ENCODE peak calls at places on chromosomes 3 and 15, in eight cellular contexts. One of them, this sample, is unnamed.

GRCh38 chr3:38349684-38350359 is 3.2 kb downstream of the XYLB start:
- DNase-seq in CD4-positive, alpha-beta T cell: no peak
- DNase-seq in brain microvascular endothelial cell: peak
- DNase-seq in GM13977: no peak
- DNase-seq in HFF-Myc: no peak
- DNase-seq in GM12864: no peak
- DNase-seq in H1: no peak
- DNase-seq in body of pancreas: no peak
- DNase-seq in this sample: no peak

GRCh38 chr3:55434789-55435188 is 52.3 kb downstream of the WNT5A start:
- DNase-seq in GM13977: peak
- DNase-seq in H1: peak
- DNase-seq in HFF-Myc: no peak
- DNase-seq in CD4-positive, alpha-beta T cell: no peak
- DNase-seq in body of pancreas: peak
- DNase-seq in GM12864: peak
- DNase-seq in brain microvascular endothelial cell: peak
- DNase-seq in this sample: no peak

GRCh38 chr15:65208656-65209055 is 2.6 kb downstream of the CILP start:
- DNase-seq in H1: no peak
- DNase-seq in body of pancreas: no peak
- DNase-seq in CD4-positive, alpha-beta T cell: no peak
- DNase-seq in HFF-Myc: no peak
- DNase-seq in brain microvascular endothelial cell: no peak
- DNase-seq in GM13977: no peak
- DNase-seq in GM12864: no peak
- DNase-seq in this sample: no peak

GRCh38 chr15:98954411-98954810 is 53.2 kb downstream of the PGPEP1L start:
- DNase-seq in H1: no peak
- DNase-seq in GM12864: no peak
- DNase-seq in HFF-Myc: peak
- DNase-seq in CD4-positive, alpha-beta T cell: no peak
- DNase-seq in body of pancreas: no peak
- DNase-seq in brain microvascular endothelial cell: peak
- DNase-seq in GM13977: no peak
- DNase-seq in this sample: no peak

GRCh38 chr15:70362350-70362749 is 264.6 kb upstream of the TLE3 start:
- DNase-seq in GM13977: no peak
- DNase-seq in brain microvascular endothelial cell: no peak
- DNase-seq in H1: no peak
- DNase-seq in CD4-positive, alpha-beta T cell: no peak
- DNase-seq in GM12864: no peak
- DNase-seq in HFF-Myc: no peak
- DNase-seq in body of pancreas: no peak
- DNase-seq in this sample: no peak

GRCh38 chr15:52866698-52867097 is 76.6 kb upstream of the ONECUT1 start:
- DNase-seq in body of pancreas: no peak
- DNase-seq in H1: no peak
- DNase-seq in GM12864: no peak
- DNase-seq in brain microvascular endothelial cell: no peak
- DNase-seq in HFF-Myc: no peak
- DNase-seq in GM13977: no peak
- DNase-seq in CD4-positive, alpha-beta T cell: no peak
- DNase-seq in this sample: no peak

GRCh38 chr15:70348581-70349344 is 251.0 kb upstream of the TLE3 start:
- DNase-seq in brain microvascular endothelial cell: no peak
- DNase-seq in CD4-positive, alpha-beta T cell: no peak
- DNase-seq in HFF-Myc: no peak
- DNase-seq in body of pancreas: no peak
- DNase-seq in GM13977: no peak
- DNase-seq in H1: no peak
- DNase-seq in GM12864: no peak
- DNase-seq in this sample: no peak

GRCh38 chr3:151553873-151554272 is 93.0 kb upstream of the IGSF10 start:
- DNase-seq in GM12864: no peak
- DNase-seq in body of pancreas: no peak
- DNase-seq in CD4-positive, alpha-beta T cell: no peak
- DNase-seq in brain microvascular endothelial cell: peak
- DNase-seq in H1: no peak
- DNase-seq in HFF-Myc: no peak
- DNase-seq in GM13977: no peak
- DNase-seq in this sample: no peak

GRCh38 chr15:79451361-79451999 is 19.3 kb downstream of the MINAR1 start:
- DNase-seq in HFF-Myc: no peak
- DNase-seq in GM12864: no peak
- DNase-seq in brain microvascular endothelial cell: no peak
- DNase-seq in H1: peak
- DNase-seq in CD4-positive, alpha-beta T cell: no peak
- DNase-seq in body of pancreas: no peak
- DNase-seq in GM13977: no peak
- DNase-seq in this sample: no peak

GRCh38 chr3:10242182-10243065 is 5.8 kb upstream of the TATDN2 start:
- DNase-seq in GM13977: peak
- DNase-seq in brain microvascular endothelial cell: peak
- DNase-seq in HFF-Myc: no peak
- DNase-seq in body of pancreas: no peak
- DNase-seq in H1: no peak
- DNase-seq in CD4-positive, alpha-beta T cell: peak
- DNase-seq in GM12864: no peak
- DNase-seq in this sample: peak

GRCh38 chr15:89129123-89129815 is 41.0 kb downstream of the ABHD2 start:
- DNase-seq in CD4-positive, alpha-beta T cell: peak
- DNase-seq in body of pancreas: peak
- DNase-seq in GM13977: peak
- DNase-seq in GM12864: no peak
- DNase-seq in brain microvascular endothelial cell: no peak
- DNase-seq in HFF-Myc: no peak
- DNase-seq in H1: peak
- DNase-seq in this sample: peak

GRCh38 chr3:126261037-126261436 is 80.7 kb upstream of the ALDH1L1 start:
- DNase-seq in brain microvascular endothelial cell: no peak
- DNase-seq in body of pancreas: peak
- DNase-seq in CD4-positive, alpha-beta T cell: no peak
- DNase-seq in H1: no peak
- DNase-seq in GM13977: no peak
- DNase-seq in GM12864: no peak
- DNase-seq in HFF-Myc: no peak
- DNase-seq in this sample: no peak

GRCh38 chr3:51686512-51687215 is 15.6 kb downstream of the TEX264 start:
- DNase-seq in CD4-positive, alpha-beta T cell: peak
- DNase-seq in HFF-Myc: no peak
- DNase-seq in GM12864: peak
- DNase-seq in GM13977: peak
- DNase-seq in brain microvascular endothelial cell: no peak
- DNase-seq in body of pancreas: no peak
- DNase-seq in H1: no peak
- DNase-seq in this sample: peak

GRCh38 chr15:42027521-42027920 is 6.7 kb upstream of the PLA2G4E start:
- DNase-seq in body of pancreas: no peak
- DNase-seq in CD4-positive, alpha-beta T cell: no peak
- DNase-seq in HFF-Myc: no peak
- DNase-seq in GM13977: no peak
- DNase-seq in GM12864: no peak
- DNase-seq in H1: no peak
- DNase-seq in brain microvascular endothelial cell: no peak
- DNase-seq in this sample: no peak

GRCh38 chr3:161854232-161854771 is 357.7 kb downstream of the OTOL1 start:
- DNase-seq in HFF-Myc: peak
- DNase-seq in brain microvascular endothelial cell: peak
- DNase-seq in H1: peak
- DNase-seq in GM12864: no peak
- DNase-seq in body of pancreas: no peak
- DNase-seq in GM13977: peak
- DNase-seq in CD4-positive, alpha-beta T cell: no peak
- DNase-seq in this sample: no peak

GRCh38 chr3:27325419-27325818 is 43.8 kb downstream of the NEK10 start:
- DNase-seq in GM12864: no peak
- DNase-seq in H1: no peak
- DNase-seq in CD4-positive, alpha-beta T cell: no peak
- DNase-seq in brain microvascular endothelial cell: no peak
- DNase-seq in GM13977: no peak
- DNase-seq in HFF-Myc: no peak
- DNase-seq in body of pancreas: no peak
- DNase-seq in this sample: no peak

GRCh38 chr3:142613491-142613890 is 17.3 kb downstream of the PLS1 start:
- DNase-seq in CD4-positive, alpha-beta T cell: no peak
- DNase-seq in GM12864: no peak
- DNase-seq in brain microvascular endothelial cell: no peak
- DNase-seq in GM13977: no peak
- DNase-seq in body of pancreas: no peak
- DNase-seq in HFF-Myc: no peak
- DNase-seq in H1: no peak
- DNase-seq in this sample: no peak

GRCh38 chr3:24678021-24678420 is 183.4 kb upstream of the THRB start:
- DNase-seq in HFF-Myc: no peak
- DNase-seq in brain microvascular endothelial cell: no peak
- DNase-seq in H1: no peak
- DNase-seq in body of pancreas: no peak
- DNase-seq in CD4-positive, alpha-beta T cell: no peak
- DNase-seq in GM13977: no peak
- DNase-seq in GM12864: no peak
- DNase-seq in this sample: no peak

GRCh38 chr3:122679467-122680291 is 960 bp upstream of the PARP14 start:
- DNase-seq in HFF-Myc: no peak
- DNase-seq in body of pancreas: peak
- DNase-seq in GM12864: no peak
- DNase-seq in brain microvascular endothelial cell: no peak
- DNase-seq in CD4-positive, alpha-beta T cell: no peak
- DNase-seq in GM13977: no peak
- DNase-seq in H1: no peak
- DNase-seq in this sample: no peak
- TF ChIP-seq CTCF in HFF-Myc: no peak
- TF ChIP-seq CTCF in body of pancreas: no peak
- TF ChIP-seq CTCF in GM12864: no peak
- TF ChIP-seq CTCF in brain microvascular endothelial cell: no peak
- TF ChIP-seq CTCF in CD4-positive, alpha-beta T cell: peak
- TF ChIP-seq CTCF in GM13977: no peak
- TF ChIP-seq CTCF in H1: no peak
- TF ChIP-seq CTCF in this sample: peak

DNA sequence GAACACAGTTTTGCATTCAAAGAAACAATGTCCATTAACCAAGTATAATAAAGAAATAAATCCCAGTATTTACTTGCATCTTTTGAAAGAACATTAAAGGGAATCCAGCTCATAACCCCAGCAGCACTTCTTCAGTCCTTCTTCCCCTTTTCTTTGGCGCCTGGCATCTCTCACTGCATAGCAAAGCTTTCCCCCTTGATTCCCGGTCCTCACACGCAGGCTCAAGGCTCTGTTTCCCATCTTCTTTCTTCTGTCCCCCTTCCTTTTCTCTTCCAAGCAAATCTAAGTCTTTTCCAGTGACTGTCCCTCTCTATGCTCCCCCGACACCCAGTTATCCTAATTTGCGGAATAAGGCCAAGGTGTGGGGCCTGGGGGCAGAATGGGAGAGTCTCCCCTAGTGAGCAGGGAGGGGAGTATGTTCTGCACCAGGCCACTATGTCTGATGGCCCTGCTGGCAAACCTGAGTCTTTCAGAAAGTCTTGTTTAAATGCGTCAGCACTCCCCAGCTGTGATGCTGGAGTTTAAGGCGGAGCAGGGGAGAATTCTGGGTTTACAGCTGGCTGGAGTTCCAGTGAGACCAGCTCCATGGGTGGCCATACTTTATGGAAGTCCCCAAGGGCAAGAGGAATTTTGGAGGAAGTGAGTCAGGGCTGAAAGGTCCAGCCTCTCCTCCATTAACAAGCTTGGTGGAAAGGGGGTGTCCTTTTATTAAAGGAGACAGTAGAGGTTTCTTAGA is 42.1 kb downstream of the GOLGA6A start:
- DNase-seq in brain microvascular endothelial cell: peak
- DNase-seq in HFF-Myc: peak
- DNase-seq in H1: no peak
- DNase-seq in GM13977: no peak
- DNase-seq in body of pancreas: no peak
- DNase-seq in GM12864: no peak
- DNase-seq in CD4-positive, alpha-beta T cell: no peak
- DNase-seq in this sample: no peak
- TF ChIP-seq CTCF in brain microvascular endothelial cell: no peak
- TF ChIP-seq CTCF in HFF-Myc: no peak
- TF ChIP-seq CTCF in H1: no peak
- TF ChIP-seq CTCF in GM13977: no peak
- TF ChIP-seq CTCF in body of pancreas: no peak
- TF ChIP-seq CTCF in GM12864: no peak
- TF ChIP-seq CTCF in CD4-positive, alpha-beta T cell: no peak
- TF ChIP-seq CTCF in this sample: no peak

GRCh38 chr3:189103208-189103607 is 68.6 kb upstream of the TPRG1 start:
- DNase-seq in CD4-positive, alpha-beta T cell: no peak
- DNase-seq in HFF-Myc: no peak
- DNase-seq in GM13977: no peak
- DNase-seq in brain microvascular endothelial cell: no peak
- DNase-seq in GM12864: no peak
- DNase-seq in body of pancreas: no peak
- DNase-seq in H1: no peak
- DNase-seq in this sample: no peak

GRCh38 chr3:189100866-189101265 is 70.9 kb upstream of the TPRG1 start:
- DNase-seq in H1: no peak
- DNase-seq in HFF-Myc: no peak
- DNase-seq in GM13977: no peak
- DNase-seq in brain microvascular endothelial cell: no peak
- DNase-seq in body of pancreas: no peak
- DNase-seq in CD4-positive, alpha-beta T cell: no peak
- DNase-seq in GM12864: no peak
- DNase-seq in this sample: no peak

GRCh38 chr3:189099031-189099471 is 72.7 kb upstream of the TPRG1 start:
- DNase-seq in body of pancreas: peak
- DNase-seq in GM12864: no peak
- DNase-seq in GM13977: no peak
- DNase-seq in CD4-positive, alpha-beta T cell: no peak
- DNase-seq in brain microvascular endothelial cell: no peak
- DNase-seq in H1: no peak
- DNase-seq in HFF-Myc: no peak
- DNase-seq in this sample: no peak

GRCh38 chr3:189099505-189100290 is 72.1 kb upstream of the TPRG1 start:
- DNase-seq in H1: no peak
- DNase-seq in GM13977: no peak
- DNase-seq in brain microvascular endothelial cell: no peak
- DNase-seq in GM12864: no peak
- DNase-seq in HFF-Myc: no peak
- DNase-seq in body of pancreas: no peak
- DNase-seq in CD4-positive, alpha-beta T cell: no peak
- DNase-seq in this sample: no peak

DNA sequence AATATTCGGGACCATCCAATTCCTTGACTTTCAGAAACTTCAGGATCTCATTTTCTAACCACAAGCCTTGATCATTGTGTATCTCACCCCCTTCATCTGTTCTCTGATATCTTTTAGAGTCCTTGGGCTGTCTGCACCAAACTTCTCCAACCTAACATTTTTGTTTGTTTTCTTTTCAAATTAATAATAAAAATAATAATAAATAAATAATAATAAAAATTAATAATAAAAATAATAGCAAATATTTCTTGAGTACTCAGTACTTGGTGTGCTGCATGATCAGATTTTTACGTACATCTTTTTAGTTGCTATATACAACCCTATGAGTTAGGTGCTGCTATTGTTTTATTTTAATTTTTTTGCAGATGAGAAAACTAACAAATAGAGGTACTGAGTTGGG is 70.2 kb upstream of the TPRG1 start:
- DNase-seq in CD4-positive, alpha-beta T cell: no peak
- DNase-seq in body of pancreas: no peak
- DNase-seq in HFF-Myc: no peak
- DNase-seq in GM13977: no peak
- DNase-seq in brain microvascular endothelial cell: no peak
- DNase-seq in H1: no peak
- DNase-seq in GM12864: no peak
- DNase-seq in this sample: no peak
- TF ChIP-seq CTCF in CD4-positive, alpha-beta T cell: no peak
- TF ChIP-seq CTCF in body of pancreas: no peak
- TF ChIP-seq CTCF in HFF-Myc: no peak
- TF ChIP-seq CTCF in GM13977: no peak
- TF ChIP-seq CTCF in brain microvascular endothelial cell: no peak
- TF ChIP-seq CTCF in H1: no peak
- TF ChIP-seq CTCF in GM12864: no peak
- TF ChIP-seq CTCF in this sample: no peak

GRCh38 chr3:16290007-16290826 is 25.2 kb downstream of the OXNAD1 start:
- DNase-seq in CD4-positive, alpha-beta T cell: no peak
- DNase-seq in HFF-Myc: no peak
- DNase-seq in GM13977: peak
- DNase-seq in H1: no peak
- DNase-seq in brain microvascular endothelial cell: peak
- DNase-seq in GM12864: no peak
- DNase-seq in body of pancreas: peak
- DNase-seq in this sample: no peak
- TF ChIP-seq CTCF in CD4-positive, alpha-beta T cell: peak
- TF ChIP-seq CTCF in HFF-Myc: peak
- TF ChIP-seq CTCF in GM13977: peak
- TF ChIP-seq CTCF in H1: peak
- TF ChIP-seq CTCF in brain microvascular endothelial cell: peak
- TF ChIP-seq CTCF in GM12864: peak
- TF ChIP-seq CTCF in body of pancreas: peak
- TF ChIP-seq CTCF in this sample: peak